ENCODE peak calls at places on chromosomes 4 and X, in five cellular contexts. G, P, N, F and I are unnamed samples.

GRCh38 chrX:22666441-22666840 is 333.3 kb upstream of the DDX53 start:
- DNase-seq in G (peak), P (no peak), N (peak), F (no peak), I (peak)

GRCh38 chr4:167021545-167022155 is 212.6 kb downstream of the SPOCK3 start:
- DNase-seq in G (peak), P (peak), N (peak), F (peak), I (peak)

GRCh38 chr4:157242871-157243270 is 22.3 kb downstream of the GRIA2 start:
- DNase-seq in G (no peak), P (no peak), N (no peak), F (no peak), I (peak)

GRCh38 chrX:140526138-140526537 is 21.3 kb upstream of the SOX3 start:
- DNase-seq in G (no peak), P (no peak), N (peak), F (no peak), I (no peak)

GRCh38 chrX:41116948-41117347 is 31.7 kb downstream of the USP9X start:
- DNase-seq in G (no peak), P (no peak), N (no peak), F (no peak), I (no peak)

GRCh38 chr4:113358784-113359183 is 309.3 kb downstream of the ANK2 start:
- DNase-seq in G (no peak), P (no peak), N (no peak), F (no peak), I (no peak)

GRCh38 chr4:4417886-4418285 is 31.0 kb downstream of the NSG1 start:
- DNase-seq in G (no peak), P (no peak), N (no peak), F (no peak), I (no peak)

GRCh38 chr4:170087163-170087700 is 2.5 kb downstream of the AADAT start:
- DNase-seq in G (no peak), P (no peak), N (no peak), F (no peak), I (no peak)

GRCh38 chr4:84499065-84499982 is at the start of gene NKX6-1:
- DNase-seq in G (peak), P (peak), N (peak), F (peak), I (peak)

GRCh38 chr4:139819082-139819481 is 153.5 kb downstream of the MGST2 start:
- DNase-seq in G (no peak), P (no peak), N (no peak), F (no peak), I (no peak)

GRCh38 chr4:40607224-40607623 is 22.4 kb downstream of the RBM47 start:
- DNase-seq in G (no peak), P (no peak), N (no peak), F (no peak), I (no peak)

GRCh38 chrX:10106801-10107200 is 50.0 kb upstream of the CLCN4 start:
- DNase-seq in G (no peak), P (no peak), N (no peak), F (no peak), I (no peak)

GRCh38 chr4:7941111-7942018 is 1.7 kb upstream of the AFAP1 start:
- DNase-seq in G (no peak), P (no peak), N (no peak), F (no peak), I (no peak)

GRCh38 chr4:120829113-120829831 is 93.3 kb downstream of the PRDM5 start:
- DNase-seq in G (no peak), P (no peak), N (peak), F (no peak), I (no peak)

GRCh38 chrX:11664211-11664888 is 1.4 kb downstream of the ARHGAP6 start:
- DNase-seq in G (no peak), P (no peak), N (peak), F (no peak), I (no peak)

GRCh38 chr4:39320381-39321115 is 45.6 kb downstream of the RFC1 start:
- DNase-seq in G (no peak), P (no peak), N (peak), F (no peak), I (no peak)

GRCh38 chr4:26648260-26648659 is 64.4 kb downstream of the TBC1D19 start:
- DNase-seq in G (no peak), P (no peak), N (no peak), F (no peak), I (no peak)

GRCh38 chr4:212438-213174 is 88.3 kb downstream of the ZNF718 start:
- DNase-seq in G (peak), P (peak), N (peak), F (peak), I (peak)

GRCh38 chr4:139564502-139564901 is 8.5 kb upstream of the SETD7 start:
- DNase-seq in G (no peak), P (no peak), N (no peak), F (no peak), I (no peak)

GRCh38 chrX:123217077-123217476 is 33.0 kb downstream of the GRIA3 start:
- DNase-seq in G (no peak), P (no peak), N (no peak), F (no peak), I (no peak)

GRCh38 chr4:137125011-137125410 is 407.3 kb downstream of the PCDH18 start:
- DNase-seq in G (no peak), P (no peak), N (peak), F (no peak), I (no peak)

GRCh38 chr4:152810715-152811287 is 31.0 kb downstream of the ARFIP1 start:
- DNase-seq in G (no peak), P (no peak), N (no peak), F (no peak), I (no peak)

GRCh38 chr4:159199827-159200226 is 96.9 kb downstream of the RAPGEF2 start:
- DNase-seq in G (no peak), P (no peak), N (no peak), F (no peak), I (no peak)

GRCh38 chrX:148599404-148599803 is 99.0 kb downstream of the AFF2 start:
- DNase-seq in G (no peak), P (no peak), N (no peak), F (no peak), I (no peak)

GRCh38 chrX:132737743-132738142 is 220.7 kb downstream of the HS6ST2 start:
- DNase-seq in G (no peak), P (peak), N (no peak), F (peak), I (no peak)

GRCh38 chr4:46432923-46433322 is 43.0 kb upstream of the GABRA2 start:
- DNase-seq in G (no peak), P (no peak), N (peak), F (no peak), I (no peak)